ENCODE peak calls at places on chromosomes 11 and 22, in eight cellular contexts. One of them, this sample, is unnamed.

GRCh38 chr11:33582636-33583325 is 117.8 kb downstream of the C11orf91 start:
- DNase-seq in activated B cell treated with CpG ODN at 0.5 μM for 24 hours: no peak
- DNase-seq in RWPE1: no peak
- DNase-seq in H1: no peak
- DNase-seq in GM12878: no peak
- DNase-seq in cardiac fibroblast: no peak
- DNase-seq in right atrium auricular region: no peak
- DNase-seq in PC-3: no peak
- DNase-seq in this sample: peak; percentile 22

GRCh38 chr11:115324569-115325432 is 179.4 kb downstream of the CADM1 start:
- DNase-seq in activated B cell treated with CpG ODN at 0.5 μM for 24 hours: no peak
- DNase-seq in RWPE1: peak; percentile 36
- DNase-seq in H1: peak; percentile 13
- DNase-seq in GM12878: peak; percentile 13
- DNase-seq in cardiac fibroblast: peak; percentile 50
- DNase-seq in right atrium auricular region: no peak
- DNase-seq in PC-3: peak; percentile 54
- DNase-seq in this sample: peak; percentile 45

GRCh38 chr22:44623771-44624510 is 78.1 kb upstream of the PRR5 start:
- DNase-seq in activated B cell treated with CpG ODN at 0.5 μM for 24 hours: no peak
- DNase-seq in RWPE1: peak; percentile 16
- DNase-seq in H1: no peak
- DNase-seq in GM12878: no peak
- DNase-seq in cardiac fibroblast: peak; percentile 40
- DNase-seq in right atrium auricular region: no peak
- DNase-seq in PC-3: peak; percentile 48
- DNase-seq in this sample: no peak

GRCh38 chr22:44395116-44396005 is 82.6 kb upstream of the SHISAL1 start:
- DNase-seq in activated B cell treated with CpG ODN at 0.5 μM for 24 hours: peak; percentile 5
- DNase-seq in RWPE1: no peak
- DNase-seq in H1: no peak
- DNase-seq in GM12878: no peak
- DNase-seq in cardiac fibroblast: no peak
- DNase-seq in right atrium auricular region: peak; percentile 44
- DNase-seq in PC-3: no peak
- DNase-seq in this sample: no peak

GRCh38 chr11:8532475-8532874 is 61.6 kb downstream of the STK33 start:
- DNase-seq in activated B cell treated with CpG ODN at 0.5 μM for 24 hours: no peak
- DNase-seq in RWPE1: no peak
- DNase-seq in H1: no peak
- DNase-seq in GM12878: peak; percentile 51
- DNase-seq in cardiac fibroblast: no peak
- DNase-seq in right atrium auricular region: no peak
- DNase-seq in PC-3: no peak
- DNase-seq in this sample: peak; percentile 47

GRCh38 chr11:110434952-110435779 is 5.4 kb downstream of the FDX1 start:
- DNase-seq in activated B cell treated with CpG ODN at 0.5 μM for 24 hours: no peak
- DNase-seq in RWPE1: no peak
- DNase-seq in H1: no peak
- DNase-seq in GM12878: no peak
- DNase-seq in cardiac fibroblast: peak; percentile 13
- DNase-seq in right atrium auricular region: no peak
- DNase-seq in PC-3: peak; percentile 70
- DNase-seq in this sample: no peak

GRCh38 chr11:68308068-68308467 is 4.3 kb upstream of the LRP5 start:
- DNase-seq in activated B cell treated with CpG ODN at 0.5 μM for 24 hours: no peak
- DNase-seq in RWPE1: no peak
- DNase-seq in H1: no peak
- DNase-seq in GM12878: no peak
- DNase-seq in cardiac fibroblast: no peak
- DNase-seq in right atrium auricular region: no peak
- DNase-seq in PC-3: no peak
- DNase-seq in this sample: no peak

GRCh38 chr11:131370090-131370751 is at the start of gene NTM:
- DNase-seq in activated B cell treated with CpG ODN at 0.5 μM for 24 hours: no peak
- DNase-seq in RWPE1: no peak
- DNase-seq in H1: no peak
- DNase-seq in GM12878: no peak
- DNase-seq in cardiac fibroblast: no peak
- DNase-seq in right atrium auricular region: peak; percentile 62
- DNase-seq in PC-3: no peak
- DNase-seq in this sample: no peak

GRCh38 chr11:24496728-24497396 is at the start of gene LUZP2:
- DNase-seq in activated B cell treated with CpG ODN at 0.5 μM for 24 hours: no peak
- DNase-seq in RWPE1: peak; percentile 33
- DNase-seq in H1: peak; percentile 57
- DNase-seq in GM12878: no peak
- DNase-seq in cardiac fibroblast: peak; percentile 18
- DNase-seq in right atrium auricular region: no peak
- DNase-seq in PC-3: peak; percentile 50
- DNase-seq in this sample: no peak

GRCh38 chr11:43988040-43988793 is 45.8 kb downstream of the C11orf96 start:
- DNase-seq in activated B cell treated with CpG ODN at 0.5 μM for 24 hours: no peak
- DNase-seq in RWPE1: no peak
- DNase-seq in H1: no peak
- DNase-seq in GM12878: no peak
- DNase-seq in cardiac fibroblast: peak; percentile 61
- DNase-seq in right atrium auricular region: no peak
- DNase-seq in PC-3: peak; percentile 18
- DNase-seq in this sample: no peak
- TF ChIP-seq CTCF in activated B cell treated with CpG ODN at 0.5 μM for 24 hours: no peak
- TF ChIP-seq CTCF in RWPE1: no peak
- TF ChIP-seq CTCF in H1: no peak
- TF ChIP-seq CTCF in GM12878: no peak
- TF ChIP-seq CTCF in cardiac fibroblast: peak; percentile 56
- TF ChIP-seq CTCF in right atrium auricular region: no peak
- TF ChIP-seq CTCF in PC-3: peak; percentile 56
- TF ChIP-seq CTCF in this sample: no peak

DNA sequence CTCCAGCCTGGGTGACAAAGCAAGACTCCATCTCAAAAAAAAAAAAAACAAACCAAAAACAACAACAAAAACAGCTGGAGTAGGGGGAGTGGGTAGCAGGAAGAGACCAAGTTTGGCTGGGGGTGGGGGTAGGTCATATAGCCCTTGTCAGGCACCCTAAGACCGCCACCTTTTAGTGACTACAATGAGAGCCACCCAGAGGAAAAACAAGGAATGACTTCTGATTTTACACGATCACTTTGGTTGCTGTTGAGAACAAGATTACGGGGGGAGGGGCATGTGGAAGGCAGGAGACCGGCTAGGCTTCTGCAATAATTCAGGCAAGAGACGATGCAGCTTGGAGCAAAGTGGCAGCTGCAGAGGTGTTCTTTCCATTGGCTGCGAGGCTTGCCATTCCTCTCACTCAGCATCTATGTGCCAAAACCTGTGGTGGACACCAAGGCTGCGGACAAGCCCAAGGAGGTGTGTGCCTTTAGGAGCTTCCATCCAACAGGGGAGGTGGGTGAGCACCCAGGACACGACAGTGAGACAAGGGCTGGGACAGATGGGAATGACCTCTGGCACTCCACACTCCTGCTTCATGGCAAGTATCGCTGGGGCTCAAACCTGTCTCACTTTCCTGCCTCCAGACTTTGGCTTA is 1.7 kb downstream of the RPS19BP1 start:
- DNase-seq in activated B cell treated with CpG ODN at 0.5 μM for 24 hours: no peak
- DNase-seq in RWPE1: peak; percentile 24
- DNase-seq in H1: no peak
- DNase-seq in GM12878: no peak
- DNase-seq in cardiac fibroblast: peak; percentile 53
- DNase-seq in right atrium auricular region: no peak
- DNase-seq in PC-3: peak; percentile 57
- DNase-seq in this sample: no peak
- TF ChIP-seq CTCF in activated B cell treated with CpG ODN at 0.5 μM for 24 hours: no peak
- TF ChIP-seq CTCF in RWPE1: peak; percentile 31
- TF ChIP-seq CTCF in H1: peak; percentile 32
- TF ChIP-seq CTCF in GM12878: peak; percentile 35
- TF ChIP-seq CTCF in cardiac fibroblast: peak; percentile 22
- TF ChIP-seq CTCF in right atrium auricular region: no peak
- TF ChIP-seq CTCF in PC-3: peak; percentile 38
- TF ChIP-seq CTCF in this sample: no peak

DNA sequence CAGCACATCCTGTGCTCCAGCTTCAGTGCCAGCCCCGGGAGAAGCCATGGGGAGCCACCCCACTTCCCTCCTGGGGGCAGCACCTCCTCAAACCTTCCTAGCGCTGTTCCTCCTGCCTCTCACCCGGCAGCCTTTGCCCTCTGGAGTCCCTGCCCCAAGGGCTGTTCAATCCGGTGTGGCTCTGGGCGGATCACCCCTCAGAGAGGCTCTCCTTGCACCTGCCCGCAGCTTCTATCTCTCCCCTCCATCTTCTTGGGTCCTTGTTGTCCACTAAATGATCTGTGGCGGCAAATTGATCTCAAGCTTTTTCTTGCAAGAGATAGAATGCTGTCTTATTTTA is 18.1 kb upstream of the CDKN1C start:
- DNase-seq in activated B cell treated with CpG ODN at 0.5 μM for 24 hours: no peak
- DNase-seq in RWPE1: no peak
- DNase-seq in H1: no peak
- DNase-seq in GM12878: no peak
- DNase-seq in cardiac fibroblast: no peak
- DNase-seq in right atrium auricular region: no peak
- DNase-seq in PC-3: no peak
- DNase-seq in this sample: no peak
- TF ChIP-seq CTCF in activated B cell treated with CpG ODN at 0.5 μM for 24 hours: no peak
- TF ChIP-seq CTCF in RWPE1: no peak
- TF ChIP-seq CTCF in H1: no peak
- TF ChIP-seq CTCF in GM12878: no peak
- TF ChIP-seq CTCF in cardiac fibroblast: no peak
- TF ChIP-seq CTCF in right atrium auricular region: no peak
- TF ChIP-seq CTCF in PC-3: no peak
- TF ChIP-seq CTCF in this sample: no peak

GRCh38 chr11:126990716-126991480 is 9.7 kb downstream of the KIRREL3 start:
- DNase-seq in activated B cell treated with CpG ODN at 0.5 μM for 24 hours: no peak
- DNase-seq in RWPE1: no peak
- DNase-seq in H1: no peak
- DNase-seq in GM12878: no peak
- DNase-seq in cardiac fibroblast: peak; percentile 24
- DNase-seq in right atrium auricular region: no peak
- DNase-seq in PC-3: no peak
- DNase-seq in this sample: no peak
- TF ChIP-seq CTCF in activated B cell treated with CpG ODN at 0.5 μM for 24 hours: no peak
- TF ChIP-seq CTCF in RWPE1: peak; percentile 68
- TF ChIP-seq CTCF in H1: no peak
- TF ChIP-seq CTCF in GM12878: no peak
- TF ChIP-seq CTCF in cardiac fibroblast: no peak
- TF ChIP-seq CTCF in right atrium auricular region: no peak
- TF ChIP-seq CTCF in PC-3: peak; percentile 18
- TF ChIP-seq CTCF in this sample: no peak

GRCh38 chr22:24954114-24954463 is 1.6 kb downstream of the KIAA1671 start:
- DNase-seq in activated B cell treated with CpG ODN at 0.5 μM for 24 hours: no peak
- DNase-seq in RWPE1: no peak
- DNase-seq in H1: no peak
- DNase-seq in GM12878: no peak
- DNase-seq in cardiac fibroblast: no peak
- DNase-seq in right atrium auricular region: no peak
- DNase-seq in PC-3: no peak
- DNase-seq in this sample: no peak
- TF ChIP-seq CTCF in activated B cell treated with CpG ODN at 0.5 μM for 24 hours: no peak
- TF ChIP-seq CTCF in RWPE1: no peak
- TF ChIP-seq CTCF in H1: no peak
- TF ChIP-seq CTCF in GM12878: no peak
- TF ChIP-seq CTCF in cardiac fibroblast: no peak
- TF ChIP-seq CTCF in right atrium auricular region: no peak
- TF ChIP-seq CTCF in PC-3: peak; percentile 13
- TF ChIP-seq CTCF in this sample: no peak

DNA sequence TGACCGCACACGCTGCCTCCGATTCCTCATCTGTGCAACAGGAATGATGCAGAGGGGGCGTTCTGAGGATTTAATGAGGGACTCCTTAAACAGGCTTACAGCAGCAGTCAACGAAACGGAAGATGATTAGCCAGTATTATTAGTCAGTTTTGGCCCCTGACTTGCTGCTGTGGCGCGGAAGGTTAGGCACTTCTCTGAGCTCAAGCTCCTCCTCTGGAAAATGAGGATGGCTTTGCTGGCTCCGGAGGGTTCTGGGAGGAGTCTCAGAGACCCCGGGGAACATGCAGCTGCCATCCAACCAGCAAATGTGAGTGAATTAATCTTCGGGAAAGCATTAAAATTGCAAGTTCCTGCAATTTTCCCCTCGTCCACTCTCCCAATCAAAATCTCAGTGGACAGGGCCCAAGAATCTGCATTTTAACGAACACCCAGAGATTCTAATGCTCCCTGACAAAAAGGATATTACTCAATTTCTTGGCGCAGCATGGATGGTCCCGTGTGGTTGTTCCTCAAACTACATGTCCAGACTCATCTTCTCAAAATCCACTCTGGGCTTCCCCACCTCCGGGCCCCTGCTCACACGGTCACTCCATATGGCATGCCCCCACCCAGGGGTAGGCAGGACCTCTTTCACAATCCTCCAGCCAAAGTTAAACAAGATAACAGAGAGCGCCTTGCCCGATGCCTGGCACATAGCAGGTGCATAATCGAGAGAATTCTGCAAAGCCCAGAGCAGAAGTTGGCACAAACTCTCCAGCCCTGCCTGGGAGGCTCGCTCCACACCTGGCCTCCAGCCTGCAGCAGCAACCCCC is 6.4 kb downstream of the ELFN2 start:
- DNase-seq in activated B cell treated with CpG ODN at 0.5 μM for 24 hours: no peak
- DNase-seq in RWPE1: peak; percentile 31
- DNase-seq in H1: no peak
- DNase-seq in GM12878: no peak
- DNase-seq in cardiac fibroblast: peak; percentile 36
- DNase-seq in right atrium auricular region: no peak
- DNase-seq in PC-3: no peak
- DNase-seq in this sample: no peak
- TF ChIP-seq CTCF in activated B cell treated with CpG ODN at 0.5 μM for 24 hours: no peak
- TF ChIP-seq CTCF in RWPE1: no peak
- TF ChIP-seq CTCF in H1: no peak
- TF ChIP-seq CTCF in GM12878: no peak
- TF ChIP-seq CTCF in cardiac fibroblast: peak; percentile 17
- TF ChIP-seq CTCF in right atrium auricular region: no peak
- TF ChIP-seq CTCF in PC-3: no peak
- TF ChIP-seq CTCF in this sample: no peak

This sample was measured in GM13977.